ENCODE peak calls at places on chromosomes 12 and 14, in nine cellular contexts. Y, O, P, K, M, H, D, R and J are unnamed samples.

GRCh38 chr12:31259136-31259881 is 66.6 kb downstream of the SINHCAF start:
- DNase-seq in R (no peak), M (no peak), O (no peak), H (no peak), Y (no peak), P (no peak), K (no peak), D (no peak), J (no peak)

GRCh38 chr14:78253986-78254385 is 83.8 kb downstream of the NRXN3 start:
- DNase-seq in M (no peak), K (no peak), P (no peak), H (no peak), R (no peak), O (no peak), D (no peak), Y (no peak), J (no peak)

GRCh38 chr12:57384512-57384911 is 46.3 kb downstream of the R3HDM2 start:
- DNase-seq in O (no peak), H (no peak), D (no peak), P (no peak), Y (no peak), K (no peak), M (no peak), R (no peak), J (no peak)

GRCh38 chr12:130482448-130482847 is 144.8 kb downstream of the PIWIL1 start:
- DNase-seq in H (no peak), O (no peak), K (no peak), M (no peak), D (no peak), R (no peak), Y (no peak), P (no peak), J (no peak)

GRCh38 chr14:24064091-24064795 is 7.1 kb upstream of the CPNE6 start:
- DNase-seq in P (no peak), Y (no peak), R (no peak), O (no peak), H (no peak), M (no peak), K (no peak), D (no peak), J (no peak)

GRCh38 chr14:92362781-92363235 is 39.8 kb downstream of the SLC24A4 start:
- DNase-seq in K (peak; percentile 20), M (no peak), O (no peak), R (no peak), P (no peak), Y (no peak), D (no peak), H (peak; percentile 40), J (no peak)

GRCh38 chr12:58833844-58834243 is 86.5 kb downstream of the LRIG3 start:
- DNase-seq in K (peak; percentile 64), P (peak; percentile 84), M (no peak), Y (no peak), H (no peak), O (no peak), D (no peak), R (no peak), J (no peak)

GRCh38 chr12:94027561-94027960 is 120.8 kb upstream of the PLXNC1 start:
- DNase-seq in R (no peak), M (no peak), Y (no peak), P (no peak), H (no peak), O (no peak), K (no peak), D (no peak), J (no peak)

GRCh38 chr14:78566017-78566858 is 396.1 kb downstream of the NRXN3 start:
- DNase-seq in Y (peak; percentile 58), O (peak; percentile 44), M (peak; percentile 75), K (peak; percentile 92), H (peak; percentile 73), D (peak; percentile 2), P (peak; percentile 77), R (peak; percentile 8), J (peak; percentile 43)

GRCh38 chr14:24712909-24713308 is 78.9 kb upstream of the GZMB start:
- DNase-seq in P (no peak), K (peak; percentile 73), H (no peak), R (no peak), O (no peak), D (no peak), M (no peak), Y (no peak), J (no peak)